ENCODE peak calls at places on chromosomes 2 and 18, in ten cellular contexts. O is AG04449; U is activated gamma-delta T cell; F is NCI-H460; J is GM23248; A is fibroblast of gingiva; B is effector memory CD4-positive, alpha-beta T cell; V is AML-193; K is thyroid gland; T is AG10803. S is an unnamed sample.

GRCh38 chr18:70182548-70182947 is 22.9 kb downstream of the RTTN start:
- DNase-seq in O (no peak), U (no peak), F (no peak), J (peak; percentile 21), A (no peak), B (no peak), V (no peak), K (no peak), T (no peak), S (no peak)

GRCh38 chr2:105382177-105382576 is 16.7 kb downstream of the FHL2 start:
- DNase-seq in O (no peak), U (no peak), F (no peak), J (no peak), A (no peak), B (no peak), V (no peak), K (no peak), T (no peak), S (no peak)

GRCh38 chr2:202690321-202690900 is 55.6 kb downstream of the FAM117B start:
- DNase-seq in O (no peak), U (no peak), F (no peak), J (peak; percentile 7), A (no peak), B (no peak), V (no peak), K (no peak), T (no peak), S (no peak)

GRCh38 chr2:42867093-42868065 is 75.0 kb upstream of the HAAO start:
- DNase-seq in O (no peak), U (no peak), F (no peak), J (no peak), A (no peak), B (no peak), V (no peak), K (no peak), T (no peak), S (no peak)

GRCh38 chr2:161312996-161313395 is 4.8 kb downstream of the PSMD14 start:
- DNase-seq in O (no peak), U (no peak), F (no peak), J (peak; percentile 58), A (no peak), B (no peak), V (no peak), K (no peak), T (peak; percentile 16), S (no peak)

GRCh38 chr2:232309592-232309991 is 69.0 kb upstream of the ALPP start:
- DNase-seq in O (no peak), U (no peak), F (no peak), J (no peak), A (no peak), B (no peak), V (no peak), K (no peak), T (no peak), S (no peak)

GRCh38 chr18:28115149-28115550 is 61.8 kb downstream of the CDH2 start:
- DNase-seq in O (peak; percentile 81), U (no peak), F (no peak), J (peak; percentile 89), A (peak; percentile 18), B (no peak), V (no peak), K (no peak), T (peak; percentile 87), S (no peak)

GRCh38 chr2:241391892-241392665 is 36.0 kb downstream of the FARP2 start:
- DNase-seq in O (no peak), U (no peak), F (peak; percentile 6), J (peak; percentile 60), A (peak; percentile 62), B (no peak), V (peak; percentile 29), K (no peak), T (peak; percentile 74), S (peak; percentile 55)

GRCh38 chr2:1744446-1745170 is at the start of gene PXDN:
- DNase-seq in O (no peak), U (no peak), F (no peak), J (peak; percentile 86), A (peak; percentile 66), B (no peak), V (no peak), K (peak; percentile 36), T (peak; percentile 67), S (no peak)

S was measured in OCI-M1.